ENCODE peak calls at places on chromosome 9, in six cellular contexts. O is psoas muscle; I is PC-9; R is effector memory CD4-positive, alpha-beta T cell; P is right lobe of liver; X is IMR-90. L is an unnamed sample.
A peak's percentile ranks its signal among the peaks of the same experiment; 100 is the strongest.

GRCh38 chr9:122228906-122229837 is at the start of gene LHX6:
- DNase-seq in P (no peak), I (no peak), R (no peak), X (peak; percentile 47), O (no peak), L (no peak)

GRCh38 chr9:31030741-31031202 is 1353.7 kb upstream of the ACO1 start:
- DNase-seq in P (no peak), O (no peak), R (no peak), I (no peak), X (no peak), L (no peak)

GRCh38 chr9:101848485-101848919 is 110.1 kb upstream of the GRIN3A start:
- DNase-seq in P (no peak), I (no peak), X (no peak), O (no peak), R (no peak), L (no peak)

GRCh38 chr9:108956627-108957026 is 22.4 kb downstream of the ABITRAM start:
- DNase-seq in O (no peak), I (no peak), R (no peak), X (no peak), P (no peak), L (no peak)

GRCh38 chr9:6917162-6917561 is 159.4 kb downstream of the KDM4C start:
- DNase-seq in P (no peak), O (no peak), I (no peak), R (no peak), X (no peak), L (no peak)

GRCh38 chr9:120212853-120213200 is 367.1 kb downstream of the CDK5RAP2 start:
- DNase-seq in P (no peak), R (no peak), I (no peak), O (no peak), X (no peak), L (no peak)

GRCh38 chr9:136994180-136994884 is 2.0 kb downstream of the CLIC3 start:
- DNase-seq in R (no peak), X (no peak), I (no peak), O (no peak), P (no peak), L (no peak)

GRCh38 chr9:129174724-129175514 is 3.1 kb downstream of the IER5L start:
- DNase-seq in R (no peak), P (peak; percentile 86), I (peak; percentile 81), O (peak; percentile 85), X (peak; percentile 90), L (peak; percentile 90)

GRCh38 chr9:1460143-1460769 is 410.1 kb downstream of the DMRT2 start:
- DNase-seq in P (no peak), O (no peak), R (no peak), I (no peak), X (no peak), L (no peak)

GRCh38 chr9:35835216-35835604 is 6.2 kb downstream of the TMEM8B start:
- DNase-seq in O (no peak), R (no peak), P (peak; percentile 60), I (no peak), X (no peak), L (no peak)

GRCh38 chr9:31683126-31683525 is 701.3 kb upstream of the ACO1 start:
- DNase-seq in X (no peak), P (no peak), O (no peak), I (no peak), R (no peak), L (no peak)

GRCh38 chr9:123399803-123400378 is 43.9 kb downstream of the CRB2 start:
- DNase-seq in X (no peak), P (no peak), O (no peak), I (no peak), R (no peak), L (no peak)

GRCh38 chr9:115296831-115297565 is 179.0 kb upstream of the TNC start:
- DNase-seq in R (no peak), O (no peak), X (no peak), I (no peak), P (no peak), L (no peak)

GRCh38 chr9:37491939-37492338 is 6.2 kb downstream of the POLR1E start:
- DNase-seq in R (no peak), I (no peak), P (no peak), X (no peak), O (no peak), L (no peak)

GRCh38 chr9:98931543-98931942 is 12.2 kb upstream of the COL15A1 start:
- DNase-seq in R (no peak), O (no peak), P (no peak), I (no peak), X (no peak), L (no peak)

GRCh38 chr9:118459832-118460425 is 755.7 kb downstream of the TLR4 start:
- DNase-seq in I (no peak), P (no peak), X (no peak), O (no peak), R (no peak), L (no peak)

GRCh38 chr9:118455259-118455658 is 751.1 kb downstream of the TLR4 start:
- DNase-seq in X (no peak), I (no peak), O (no peak), R (no peak), P (no peak), L (no peak)

GRCh38 chr9:118455781-118456180 is 751.6 kb downstream of the TLR4 start:
- DNase-seq in R (no peak), I (no peak), O (no peak), P (no peak), X (no peak), L (no peak)
- H3K9me3 ChIP-seq in R (peaks cover 4% of the 10 kb centered on the region), I (peaks cover 5% of the 10 kb centered on the region), O (no peaks in the 10 kb centered on the region), P (no peaks in the 10 kb centered on the region), X (peaks cover 5% of the 10 kb centered on the region), L (no peaks in the 10 kb centered on the region)

DNA sequence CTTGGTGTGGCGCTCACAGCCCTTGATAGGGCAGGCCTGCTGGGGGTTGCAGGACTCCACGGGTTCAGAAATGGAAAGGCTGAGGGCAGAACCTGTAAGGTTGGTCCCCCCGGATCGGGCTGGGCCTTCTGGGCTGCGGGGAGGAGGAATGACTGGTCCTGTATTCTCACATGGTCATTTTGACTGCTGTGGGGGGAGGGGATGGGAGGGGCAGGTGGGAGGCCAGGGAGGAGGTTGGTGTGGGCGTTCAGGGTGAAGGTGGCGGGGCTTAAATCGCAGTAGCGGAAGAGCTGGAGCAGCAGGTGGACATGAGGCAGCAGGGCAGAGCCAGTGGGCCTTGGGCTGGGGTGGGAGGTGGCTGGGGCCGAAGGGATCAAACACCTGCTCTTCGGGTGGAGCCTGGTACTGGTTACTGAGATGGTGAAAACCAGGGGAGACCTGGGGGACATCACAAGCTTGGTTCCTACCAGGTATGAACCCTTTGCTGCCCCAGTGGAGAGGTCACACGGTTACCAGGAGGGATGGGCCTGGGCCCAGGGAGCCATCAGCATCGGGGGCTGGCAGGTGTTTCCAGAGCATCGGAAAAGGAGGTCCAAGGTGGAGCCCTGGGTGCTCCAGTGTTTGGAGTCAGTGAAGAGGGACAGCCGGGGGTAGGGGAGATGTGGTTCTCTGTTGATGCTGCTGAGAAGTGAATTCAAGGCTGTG is 1.8 kb downstream of the MRPS2 start:
- DNase-seq in X (no peak), I (no peak), O (no peak), R (no peak), P (peak; percentile 42), L (no peak)
- H3K4me3 ChIP-seq in X (no peak overlapping the region), I (peak overlapping the region; percentile 63), O (peak overlapping the region; percentile 86), R (no peak overlapping the region), P (no peak overlapping the region), L (no peak overlapping the region)

GRCh38 chr9:118640836-118641557 is 728.2 kb downstream of the BRINP1 start:
- DNase-seq in P (no peak), R (no peak), O (no peak), I (peak; percentile 48), X (no peak), L (no peak)

GRCh38 chr9:118643118-118643517 is 726.1 kb downstream of the BRINP1 start:
- DNase-seq in I (peak; percentile 89), R (no peak), X (no peak), P (no peak), O (no peak), L (peak; percentile 59)

GRCh38 chr9:118647331-118647730 is 721.9 kb downstream of the BRINP1 start:
- DNase-seq in R (no peak), O (no peak), P (no peak), I (no peak), X (no peak), L (no peak)

DNA sequence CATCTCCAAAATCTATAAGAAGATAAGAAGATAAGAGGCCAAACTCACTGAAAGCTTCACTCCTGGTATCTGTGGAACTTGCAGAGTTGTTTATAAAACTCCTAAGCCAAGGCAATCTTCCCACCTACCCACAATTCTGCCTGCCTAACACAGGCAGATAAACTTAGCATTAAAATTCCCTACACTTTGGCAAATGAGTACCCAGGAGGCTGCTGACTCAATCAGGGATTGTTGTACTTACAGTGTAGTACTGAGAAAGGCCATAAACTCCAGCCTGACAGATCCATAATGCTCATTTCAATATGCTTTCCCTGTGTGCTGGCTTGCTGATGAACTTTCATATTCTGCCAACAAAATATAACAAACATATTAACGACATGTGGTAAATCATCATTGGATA is 725.2 kb downstream of the BRINP1 start:
- DNase-seq in I (no peak), O (no peak), P (no peak), R (no peak), X (no peak), L (no peak)
- H3K4me1 ChIP-seq in I (peaks cover 10% of the 10 kb centered on the region), O (no peaks in the 10 kb centered on the region), P (no peaks in the 10 kb centered on the region), R (no peaks in the 10 kb centered on the region), X (no peaks in the 10 kb centered on the region), L (no peaks in the 10 kb centered on the region)

DNA sequence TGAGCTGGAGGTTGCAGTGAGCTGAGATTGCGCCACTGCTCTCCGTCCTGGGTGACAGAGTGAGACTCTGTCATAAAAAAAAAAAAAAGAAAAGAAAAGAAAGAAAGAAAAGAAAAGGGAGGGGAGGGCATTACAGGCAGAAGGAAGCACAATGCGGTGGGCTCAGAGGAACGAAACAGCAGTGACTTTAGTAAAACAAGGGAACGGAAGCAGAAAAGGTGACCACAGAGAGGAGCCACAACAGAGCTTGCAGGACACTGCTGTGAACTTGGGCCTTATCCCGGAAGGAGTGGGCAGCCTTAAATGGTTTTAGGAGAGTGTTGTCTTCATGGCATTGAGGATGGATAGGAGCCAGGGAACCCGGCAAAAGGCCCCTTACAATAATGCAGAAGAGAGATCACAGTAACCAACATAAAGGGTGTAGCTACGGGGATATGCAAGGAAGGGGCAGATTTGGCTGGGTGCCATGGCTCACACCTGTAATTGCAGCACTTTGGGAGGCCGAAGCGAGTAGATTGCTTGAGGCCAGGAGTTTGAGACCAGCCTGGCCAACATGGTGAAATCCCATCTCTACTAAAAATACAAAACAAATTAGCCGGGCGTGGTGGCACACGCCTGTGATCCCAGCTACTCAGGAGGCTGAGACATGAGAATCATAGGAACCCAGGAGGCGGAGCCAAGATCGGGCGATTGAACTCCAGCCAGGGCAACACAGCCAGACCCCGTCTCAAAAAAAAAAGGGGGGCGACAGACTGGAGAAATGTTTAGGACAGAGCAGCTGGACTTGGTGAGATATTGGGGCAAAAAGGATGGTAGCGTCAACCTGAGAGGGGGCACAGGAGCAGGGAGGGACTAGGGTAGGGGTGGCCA is 83.9 kb upstream of the ZBTB43 start:
- DNase-seq in X (no peak), R (no peak), P (no peak), O (no peak), I (no peak), L (no peak)
- H3K9me3 ChIP-seq in X (no peaks in the 10 kb centered on the region), R (no peaks in the 10 kb centered on the region), P (no peaks in the 10 kb centered on the region), O (no peaks in the 10 kb centered on the region), I (no peaks in the 10 kb centered on the region), L (no peaks in the 10 kb centered on the region)

DNA sequence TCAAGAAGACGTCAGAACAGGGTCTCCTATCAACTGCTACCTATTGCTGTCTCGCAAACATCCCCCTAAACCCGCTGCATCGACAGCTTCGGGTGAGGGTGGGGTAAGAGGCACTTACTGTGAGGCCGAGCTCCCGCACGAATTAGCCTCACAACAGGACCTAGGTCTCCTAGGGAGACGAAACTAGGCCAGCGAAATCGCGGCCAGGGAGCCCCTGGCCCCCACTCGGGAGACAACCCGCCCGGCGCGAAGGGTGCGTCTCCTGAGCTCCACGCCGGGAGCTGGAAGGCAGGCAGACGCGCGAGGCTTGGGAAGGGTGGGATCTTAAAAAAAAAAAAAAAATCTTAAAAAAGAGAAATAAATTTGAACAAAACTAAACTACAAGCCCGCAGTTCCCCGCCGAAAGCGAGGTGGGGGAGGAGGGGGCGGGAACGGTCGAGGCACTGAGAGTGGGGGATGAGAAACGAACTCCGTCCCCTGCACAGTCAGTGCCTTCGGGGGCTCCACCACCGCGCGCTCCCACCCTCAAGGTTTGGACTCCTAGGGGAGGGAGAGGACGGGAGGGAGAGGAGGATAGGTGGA is 33.0 kb upstream of the NFIB start:
- DNase-seq in O (peak; percentile 54), R (no peak), X (no peak), P (no peak), I (no peak), L (peak; percentile 74)
- H3K4me3 ChIP-seq in O (peak overlapping the region; percentile 71), R (no peak overlapping the region), X (no peak overlapping the region), P (peak overlapping the region; percentile 36), I (peak overlapping the region; percentile 49), L (peak overlapping the region; percentile 33)